ENCODE peak calls at places on chromosomes 2 and 18, in eight cellular contexts. One of them, this sample, is unnamed.

GRCh38 chr18:44732604-44733003 is 51.9 kb downstream of the SETBP1 start:
- DNase-seq in cortex of kidney: no peak
- DNase-seq in stimulated activated CD8-positive, alpha-beta memory T cell treated with anti-CD3 and anti-CD28 coated beads, Interleukin-2, amount 100 ng/mL, for 48 hours: no peak
- DNase-seq in HT1080: peak
- DNase-seq in EL: no peak
- DNase-seq in stimulated activated CD4-positive, alpha-beta T cell treated with anti-CD3 and anti-CD28 coated beads, Interleukin-2, amount 100 ng/mL, for 48 hours: no peak
- DNase-seq in activated CD8-positive, alpha-beta memory T cell treated with anti-CD3 and anti-CD28 coated beads, Interleukin-2, amount 50 U/mL, for 4 hours: no peak
- DNase-seq in GM06990: no peak
- DNase-seq in this sample: no peak

GRCh38 chr2:52710810-52711618 is 1056.6 kb upstream of the CHAC2 start:
- DNase-seq in GM06990: no peak
- DNase-seq in EL: no peak
- DNase-seq in stimulated activated CD4-positive, alpha-beta T cell treated with anti-CD3 and anti-CD28 coated beads, Interleukin-2, amount 100 ng/mL, for 48 hours: no peak
- DNase-seq in HT1080: no peak
- DNase-seq in stimulated activated CD8-positive, alpha-beta memory T cell treated with anti-CD3 and anti-CD28 coated beads, Interleukin-2, amount 100 ng/mL, for 48 hours: no peak
- DNase-seq in cortex of kidney: no peak
- DNase-seq in activated CD8-positive, alpha-beta memory T cell treated with anti-CD3 and anti-CD28 coated beads, Interleukin-2, amount 50 U/mL, for 4 hours: no peak
- DNase-seq in this sample: no peak

GRCh38 chr18:5425721-5426120 is 118.1 kb downstream of the EPB41L3 start:
- DNase-seq in cortex of kidney: no peak
- DNase-seq in HT1080: no peak
- DNase-seq in stimulated activated CD4-positive, alpha-beta T cell treated with anti-CD3 and anti-CD28 coated beads, Interleukin-2, amount 100 ng/mL, for 48 hours: no peak
- DNase-seq in EL: no peak
- DNase-seq in stimulated activated CD8-positive, alpha-beta memory T cell treated with anti-CD3 and anti-CD28 coated beads, Interleukin-2, amount 100 ng/mL, for 48 hours: no peak
- DNase-seq in activated CD8-positive, alpha-beta memory T cell treated with anti-CD3 and anti-CD28 coated beads, Interleukin-2, amount 50 U/mL, for 4 hours: no peak
- DNase-seq in GM06990: no peak
- DNase-seq in this sample: no peak

GRCh38 chr2:231709981-231710750 is 1.8 kb downstream of the PTMA start:
- DNase-seq in EL: peak
- DNase-seq in GM06990: peak
- DNase-seq in activated CD8-positive, alpha-beta memory T cell treated with anti-CD3 and anti-CD28 coated beads, Interleukin-2, amount 50 U/mL, for 4 hours: peak
- DNase-seq in stimulated activated CD4-positive, alpha-beta T cell treated with anti-CD3 and anti-CD28 coated beads, Interleukin-2, amount 100 ng/mL, for 48 hours: peak
- DNase-seq in cortex of kidney: no peak
- DNase-seq in stimulated activated CD8-positive, alpha-beta memory T cell treated with anti-CD3 and anti-CD28 coated beads, Interleukin-2, amount 100 ng/mL, for 48 hours: peak
- DNase-seq in HT1080: peak
- DNase-seq in this sample: peak

GRCh38 chr18:77207540-77207939 is 42.1 kb upstream of the GALR1 start:
- DNase-seq in activated CD8-positive, alpha-beta memory T cell treated with anti-CD3 and anti-CD28 coated beads, Interleukin-2, amount 50 U/mL, for 4 hours: peak
- DNase-seq in stimulated activated CD4-positive, alpha-beta T cell treated with anti-CD3 and anti-CD28 coated beads, Interleukin-2, amount 100 ng/mL, for 48 hours: peak
- DNase-seq in GM06990: no peak
- DNase-seq in stimulated activated CD8-positive, alpha-beta memory T cell treated with anti-CD3 and anti-CD28 coated beads, Interleukin-2, amount 100 ng/mL, for 48 hours: no peak
- DNase-seq in HT1080: peak
- DNase-seq in cortex of kidney: no peak
- DNase-seq in EL: peak
- DNase-seq in this sample: no peak

GRCh38 chr18:10233082-10233875 is 221.2 kb upstream of the APCDD1 start:
- DNase-seq in stimulated activated CD4-positive, alpha-beta T cell treated with anti-CD3 and anti-CD28 coated beads, Interleukin-2, amount 100 ng/mL, for 48 hours: no peak
- DNase-seq in HT1080: no peak
- DNase-seq in activated CD8-positive, alpha-beta memory T cell treated with anti-CD3 and anti-CD28 coated beads, Interleukin-2, amount 50 U/mL, for 4 hours: no peak
- DNase-seq in stimulated activated CD8-positive, alpha-beta memory T cell treated with anti-CD3 and anti-CD28 coated beads, Interleukin-2, amount 100 ng/mL, for 48 hours: no peak
- DNase-seq in cortex of kidney: no peak
- DNase-seq in EL: no peak
- DNase-seq in GM06990: no peak
- DNase-seq in this sample: no peak

GRCh38 chr2:37337636-37338280 is 6.7 kb upstream of the QPCT start:
- DNase-seq in cortex of kidney: no peak
- DNase-seq in GM06990: no peak
- DNase-seq in stimulated activated CD8-positive, alpha-beta memory T cell treated with anti-CD3 and anti-CD28 coated beads, Interleukin-2, amount 100 ng/mL, for 48 hours: no peak
- DNase-seq in EL: no peak
- DNase-seq in stimulated activated CD4-positive, alpha-beta T cell treated with anti-CD3 and anti-CD28 coated beads, Interleukin-2, amount 100 ng/mL, for 48 hours: no peak
- DNase-seq in activated CD8-positive, alpha-beta memory T cell treated with anti-CD3 and anti-CD28 coated beads, Interleukin-2, amount 50 U/mL, for 4 hours: no peak
- DNase-seq in HT1080: no peak
- DNase-seq in this sample: no peak

GRCh38 chr2:96800061-96800761 is 15.9 kb upstream of the CNNM3 start:
- DNase-seq in stimulated activated CD4-positive, alpha-beta T cell treated with anti-CD3 and anti-CD28 coated beads, Interleukin-2, amount 100 ng/mL, for 48 hours: no peak
- DNase-seq in stimulated activated CD8-positive, alpha-beta memory T cell treated with anti-CD3 and anti-CD28 coated beads, Interleukin-2, amount 100 ng/mL, for 48 hours: no peak
- DNase-seq in EL: no peak
- DNase-seq in cortex of kidney: no peak
- DNase-seq in GM06990: no peak
- DNase-seq in HT1080: no peak
- DNase-seq in activated CD8-positive, alpha-beta memory T cell treated with anti-CD3 and anti-CD28 coated beads, Interleukin-2, amount 50 U/mL, for 4 hours: no peak
- DNase-seq in this sample: no peak

GRCh38 chr18:2985628-2986027 is 27.3 kb downstream of the LPIN2 start:
- DNase-seq in stimulated activated CD8-positive, alpha-beta memory T cell treated with anti-CD3 and anti-CD28 coated beads, Interleukin-2, amount 100 ng/mL, for 48 hours: no peak
- DNase-seq in activated CD8-positive, alpha-beta memory T cell treated with anti-CD3 and anti-CD28 coated beads, Interleukin-2, amount 50 U/mL, for 4 hours: no peak
- DNase-seq in cortex of kidney: no peak
- DNase-seq in EL: peak
- DNase-seq in HT1080: no peak
- DNase-seq in stimulated activated CD4-positive, alpha-beta T cell treated with anti-CD3 and anti-CD28 coated beads, Interleukin-2, amount 100 ng/mL, for 48 hours: no peak
- DNase-seq in GM06990: no peak
- DNase-seq in this sample: peak